ENCODE peak calls at places on chromosome 4, in five cellular contexts. One of them, this sample, is unnamed.

GRCh38 chr4:34138385-34138784 is 2105.9 kb downstream of the ARAP2 start:
- DNase-seq in COR-L47: no peak
- DNase-seq in breast epithelium: no peak
- DNase-seq in AG09319: no peak
- DNase-seq in posterior cingulate gyrus: no peak
- DNase-seq in this sample: no peak

GRCh38 chr4:161404346-161405110 is 759.3 kb downstream of the FSTL5 start:
- DNase-seq in COR-L47: no peak
- DNase-seq in breast epithelium: no peak
- DNase-seq in AG09319: no peak
- DNase-seq in posterior cingulate gyrus: no peak
- DNase-seq in this sample: no peak

GRCh38 chr4:58507079-58507478 is 1396.9 kb upstream of the IGFBP7 start:
- DNase-seq in COR-L47: no peak
- DNase-seq in breast epithelium: no peak
- DNase-seq in AG09319: no peak
- DNase-seq in posterior cingulate gyrus: no peak
- DNase-seq in this sample: no peak

GRCh38 chr4:45869199-45869598 is 254.7 kb downstream of the GABRG1 start:
- DNase-seq in COR-L47: no peak
- DNase-seq in breast epithelium: no peak
- DNase-seq in AG09319: no peak
- DNase-seq in posterior cingulate gyrus: no peak
- DNase-seq in this sample: no peak

GRCh38 chr4:116632269-116632668 is 453.1 kb downstream of the TRAM1L1 start:
- DNase-seq in COR-L47: no peak
- DNase-seq in breast epithelium: no peak
- DNase-seq in AG09319: no peak
- DNase-seq in posterior cingulate gyrus: no peak
- DNase-seq in this sample: no peak

GRCh38 chr4:7398788-7399432 is 35.8 kb downstream of the PSAPL1 start:
- DNase-seq in COR-L47: no peak
- DNase-seq in breast epithelium: peak; percentile 22
- DNase-seq in AG09319: no peak
- DNase-seq in posterior cingulate gyrus: peak; percentile 12
- DNase-seq in this sample: no peak

GRCh38 chr4:185721190-185721948 is 90.6 kb downstream of the SORBS2 start:
- DNase-seq in COR-L47: no peak
- DNase-seq in breast epithelium: no peak
- DNase-seq in AG09319: no peak
- DNase-seq in posterior cingulate gyrus: no peak
- DNase-seq in this sample: no peak

GRCh38 chr4:3157366-3157765 is 82.9 kb downstream of the HTT start:
- DNase-seq in COR-L47: no peak
- DNase-seq in breast epithelium: no peak
- DNase-seq in AG09319: no peak
- DNase-seq in posterior cingulate gyrus: no peak
- DNase-seq in this sample: no peak

GRCh38 chr4:47209833-47210232 is 178.5 kb downstream of the GABRB1 start:
- DNase-seq in COR-L47: no peak
- DNase-seq in breast epithelium: no peak
- DNase-seq in AG09319: no peak
- DNase-seq in posterior cingulate gyrus: no peak
- DNase-seq in this sample: no peak

GRCh38 chr4:82519072-82519471 is 42.7 kb downstream of the TMEM150C start:
- DNase-seq in COR-L47: no peak
- DNase-seq in breast epithelium: no peak
- DNase-seq in AG09319: no peak
- DNase-seq in posterior cingulate gyrus: no peak
- DNase-seq in this sample: no peak

GRCh38 chr4:98166025-98166730 is 22.9 kb upstream of the STPG2 start:
- DNase-seq in COR-L47: no peak
- DNase-seq in breast epithelium: peak; percentile 85
- DNase-seq in AG09319: no peak
- DNase-seq in posterior cingulate gyrus: no peak
- DNase-seq in this sample: no peak

GRCh38 chr4:625631-626031 is 258 bp downstream of the PDE6B start:
- DNase-seq in COR-L47: no peak
- DNase-seq in breast epithelium: no peak
- DNase-seq in AG09319: no peak
- DNase-seq in posterior cingulate gyrus: peak; percentile 9
- DNase-seq in this sample: no peak

GRCh38 chr4:150381671-150382427 is 200.1 kb upstream of the MAB21L2 start:
- DNase-seq in COR-L47: no peak
- DNase-seq in breast epithelium: no peak
- DNase-seq in AG09319: no peak
- DNase-seq in posterior cingulate gyrus: no peak
- DNase-seq in this sample: no peak

GRCh38 chr4:15186826-15187225 is 184.5 kb downstream of the CPEB2 start:
- DNase-seq in COR-L47: no peak
- DNase-seq in breast epithelium: no peak
- DNase-seq in AG09319: no peak
- DNase-seq in posterior cingulate gyrus: no peak
- DNase-seq in this sample: no peak

GRCh38 chr4:98608343-98608742 is 50.1 kb downstream of the TSPAN5 start:
- DNase-seq in COR-L47: no peak
- DNase-seq in breast epithelium: no peak
- DNase-seq in AG09319: no peak
- DNase-seq in posterior cingulate gyrus: no peak
- DNase-seq in this sample: no peak

GRCh38 chr4:61805979-61806378 is 605.9 kb downstream of the ADGRL3 start:
- DNase-seq in COR-L47: no peak
- DNase-seq in breast epithelium: no peak
- DNase-seq in AG09319: no peak
- DNase-seq in posterior cingulate gyrus: no peak
- DNase-seq in this sample: no peak